ENCODE peak calls at places on chromosomes 7 and 10, in four cellular contexts. One of them, this sample, is unnamed.

GRCh38 chr7:12244129-12244528 is 33.0 kb downstream of the TMEM106B start:
- DNase-seq in mesendoderm: peak
- DNase-seq in H1: peak
- DNase-seq in IMR-90: peak
- DNase-seq in this sample: peak

GRCh38 chr10:62860946-62861345 is 44.8 kb upstream of the EGR2 start:
- DNase-seq in mesendoderm: no peak
- DNase-seq in H1: no peak
- DNase-seq in IMR-90: no peak
- DNase-seq in this sample: no peak

GRCh38 chr10:130244031-130244927 is 108.1 kb downstream of the GLRX3 start:
- DNase-seq in mesendoderm: no peak
- DNase-seq in H1: no peak
- DNase-seq in IMR-90: no peak
- DNase-seq in this sample: no peak

GRCh38 chr10:71512794-71513379 is 116.2 kb downstream of the CDH23 start:
- DNase-seq in mesendoderm: no peak
- DNase-seq in H1: no peak
- DNase-seq in IMR-90: no peak
- DNase-seq in this sample: no peak

GRCh38 chr10:75493464-75493863 is 62.0 kb downstream of the LRMDA start:
- DNase-seq in mesendoderm: no peak
- DNase-seq in H1: no peak
- DNase-seq in IMR-90: no peak
- DNase-seq in this sample: no peak

GRCh38 chr7:47737606-47738005 is 155.7 kb upstream of the TNS3 start:
- DNase-seq in mesendoderm: no peak
- DNase-seq in H1: no peak
- DNase-seq in IMR-90: no peak
- DNase-seq in this sample: no peak

GRCh38 chr10:27341001-27341400 is 100.4 kb upstream of the ACBD5 start:
- DNase-seq in mesendoderm: no peak
- DNase-seq in H1: no peak
- DNase-seq in IMR-90: no peak
- DNase-seq in this sample: no peak

GRCh38 chr7:84248843-84249242 is 54.3 kb upstream of the SEMA3A start:
- DNase-seq in mesendoderm: no peak
- DNase-seq in H1: no peak
- DNase-seq in IMR-90: no peak
- DNase-seq in this sample: no peak

GRCh38 chr7:2956526-2957368 is 86.9 kb downstream of the CARD11 start:
- DNase-seq in mesendoderm: peak
- DNase-seq in H1: no peak
- DNase-seq in IMR-90: peak
- DNase-seq in this sample: peak

GRCh38 chr10:79239930-79240713 is 107.1 kb upstream of the PPIF start:
- DNase-seq in mesendoderm: peak
- DNase-seq in H1: peak
- DNase-seq in IMR-90: no peak
- DNase-seq in this sample: peak

GRCh38 chr7:139990142-139990535 is 72.6 kb downstream of the PARP12 start:
- DNase-seq in mesendoderm: no peak
- DNase-seq in H1: no peak
- DNase-seq in IMR-90: no peak
- DNase-seq in this sample: no peak

GRCh38 chr7:129993275-129993674 is 40.5 kb upstream of the UBE2H start:
- DNase-seq in mesendoderm: no peak
- DNase-seq in H1: no peak
- DNase-seq in IMR-90: no peak
- DNase-seq in this sample: no peak

GRCh38 chr10:31020128-31020527 is 11.5 kb downstream of the ZNF438 start:
- DNase-seq in mesendoderm: no peak
- DNase-seq in H1: no peak
- DNase-seq in IMR-90: no peak
- DNase-seq in this sample: no peak

GRCh38 chr7:111682576-111683372 is 120.5 kb upstream of the IMMP2L start:
- DNase-seq in mesendoderm: no peak
- DNase-seq in H1: no peak
- DNase-seq in IMR-90: no peak
- DNase-seq in this sample: no peak

GRCh38 chr7:120805636-120806388 is 52.1 kb downstream of the TSPAN12 start:
- DNase-seq in mesendoderm: peak
- DNase-seq in H1: peak
- DNase-seq in IMR-90: peak
- DNase-seq in this sample: peak

GRCh38 chr10:32142646-32143045 is 86.4 kb upstream of the KIF5B start:
- DNase-seq in mesendoderm: no peak
- DNase-seq in H1: no peak
- DNase-seq in IMR-90: peak
- DNase-seq in this sample: peak

GRCh38 chr10:111739160-111739712 is 444.3 kb downstream of the GPAM start:
- DNase-seq in mesendoderm: peak
- DNase-seq in H1: no peak
- DNase-seq in IMR-90: no peak
- DNase-seq in this sample: no peak

GRCh38 chr10:29083096-29083495 is 205.8 kb upstream of the LYZL1 start:
- DNase-seq in mesendoderm: no peak
- DNase-seq in H1: no peak
- DNase-seq in IMR-90: no peak
- DNase-seq in this sample: no peak

GRCh38 chr7:107080533-107080932 is 36.0 kb downstream of the PRKAR2B start:
- DNase-seq in mesendoderm: no peak
- DNase-seq in H1: no peak
- DNase-seq in IMR-90: no peak
- DNase-seq in this sample: no peak

GRCh38 chr7:74454948-74455804 is 1.5 kb downstream of the GTF2IRD1 start:
- DNase-seq in mesendoderm: no peak
- DNase-seq in H1: no peak
- DNase-seq in IMR-90: no peak
- DNase-seq in this sample: no peak

GRCh38 chr7:40493609-40494041 is 358.8 kb downstream of the SUGCT start:
- DNase-seq in mesendoderm: no peak
- DNase-seq in H1: no peak
- DNase-seq in IMR-90: no peak
- DNase-seq in this sample: no peak

GRCh38 chr10:28214185-28214584 is 88.7 kb downstream of the MPP7 start:
- DNase-seq in mesendoderm: no peak
- DNase-seq in H1: no peak
- DNase-seq in IMR-90: no peak
- DNase-seq in this sample: no peak

GRCh38 chr7:38057829-38058228 is 120.2 kb upstream of the STARD3NL start:
- DNase-seq in mesendoderm: no peak
- DNase-seq in H1: no peak
- DNase-seq in IMR-90: no peak
- DNase-seq in this sample: no peak

GRCh38 chr7:99459087-99459486 is 6.9 kb downstream of the ATP5MF start:
- DNase-seq in mesendoderm: peak
- DNase-seq in H1: no peak
- DNase-seq in IMR-90: no peak
- DNase-seq in this sample: peak

GRCh38 chr10:22370320-22370719 is 25.0 kb downstream of the SPAG6 start:
- DNase-seq in mesendoderm: no peak
- DNase-seq in H1: no peak
- DNase-seq in IMR-90: no peak
- DNase-seq in this sample: no peak

GRCh38 chr10:114045738-114046458 is 2.2 kb downstream of the ADRB1 start:
- DNase-seq in mesendoderm: no peak
- DNase-seq in H1: no peak
- DNase-seq in IMR-90: no peak
- DNase-seq in this sample: no peak

GRCh38 chr7:88150018-88150417 is 69.8 kb downstream of the SRI start:
- DNase-seq in mesendoderm: no peak
- DNase-seq in H1: no peak
- DNase-seq in IMR-90: no peak
- DNase-seq in this sample: no peak

GRCh38 chr7:93178213-93178612 is 30.0 kb upstream of the SAMD9L start:
- DNase-seq in mesendoderm: no peak
- DNase-seq in H1: no peak
- DNase-seq in IMR-90: peak
- DNase-seq in this sample: peak

GRCh38 chr10:133487085-133487484 is 33.3 kb downstream of the SCART1 start:
- DNase-seq in mesendoderm: no peak
- DNase-seq in H1: no peak
- DNase-seq in IMR-90: no peak
- DNase-seq in this sample: no peak

GRCh38 chr10:121823993-121824463 is 103.8 kb downstream of the ATE1 start:
- DNase-seq in mesendoderm: peak
- DNase-seq in H1: no peak
- DNase-seq in IMR-90: peak
- DNase-seq in this sample: peak

GRCh38 chr7:11847336-11847735 is 15.3 kb upstream of the THSD7A start:
- DNase-seq in mesendoderm: no peak
- DNase-seq in H1: no peak
- DNase-seq in IMR-90: no peak
- DNase-seq in this sample: no peak

DNA sequence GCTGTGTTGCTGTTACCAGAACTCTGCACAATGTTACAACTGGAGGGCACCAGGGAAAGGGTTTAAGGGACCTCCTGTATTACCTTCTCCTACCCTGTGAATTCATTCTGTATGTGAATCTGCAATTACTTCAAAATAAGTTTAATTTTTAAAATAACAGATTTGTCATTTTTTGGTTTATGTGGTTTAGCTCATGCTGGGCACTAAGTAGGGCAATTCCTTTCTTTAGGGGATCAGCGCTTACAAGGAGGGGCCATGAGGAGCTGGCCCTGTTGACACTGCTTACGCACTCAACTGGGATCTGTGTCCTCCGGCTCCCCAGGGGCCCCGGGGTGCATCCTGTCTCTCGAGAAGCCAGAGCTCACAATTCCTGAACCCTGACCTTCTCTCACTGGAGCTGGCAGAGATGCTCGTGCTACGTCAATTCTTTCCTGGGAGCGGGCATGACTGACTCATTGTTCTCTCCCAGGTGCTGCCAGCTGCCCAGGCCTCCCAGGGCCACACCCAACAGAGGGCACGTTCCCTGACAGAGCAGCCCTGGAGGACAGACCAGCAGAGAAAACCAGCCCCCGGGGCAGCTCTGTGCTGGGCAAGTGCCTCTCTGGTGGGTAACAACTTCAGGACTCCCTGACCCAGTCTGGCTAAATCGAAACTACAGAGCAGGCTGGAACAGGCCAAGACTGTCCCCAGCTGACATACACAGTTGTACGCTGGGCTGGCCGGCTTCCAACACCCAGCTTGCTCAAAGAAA is 36.8 kb downstream of the CTBP2 start:
- DNase-seq in mesendoderm: no peak
- DNase-seq in H1: no peak
- DNase-seq in IMR-90: peak
- DNase-seq in this sample: peak
- H3K4me3 ChIP-seq in mesendoderm: no peak
- H3K4me3 ChIP-seq in H1: no peak
- H3K4me3 ChIP-seq in IMR-90: no peak
- H3K4me3 ChIP-seq in this sample: peak

GRCh38 chr10:43206391-43207235 is 60.3 kb downstream of the RASGEF1A start:
- DNase-seq in mesendoderm: no peak
- DNase-seq in H1: no peak
- DNase-seq in IMR-90: no peak
- DNase-seq in this sample: no peak

GRCh38 chr10:43204943-43205671 is 61.8 kb downstream of the RASGEF1A start:
- DNase-seq in mesendoderm: peak
- DNase-seq in H1: peak
- DNase-seq in IMR-90: peak
- DNase-seq in this sample: peak

GRCh38 chr10:43204394-43204942 is 62.4 kb downstream of the RASGEF1A start:
- DNase-seq in mesendoderm: no peak
- DNase-seq in H1: no peak
- DNase-seq in IMR-90: no peak
- DNase-seq in this sample: no peak

GRCh38 chr10:43203491-43204393 is 63.1 kb downstream of the RASGEF1A start:
- DNase-seq in mesendoderm: peak
- DNase-seq in H1: peak
- DNase-seq in IMR-90: no peak
- DNase-seq in this sample: peak

DNA sequence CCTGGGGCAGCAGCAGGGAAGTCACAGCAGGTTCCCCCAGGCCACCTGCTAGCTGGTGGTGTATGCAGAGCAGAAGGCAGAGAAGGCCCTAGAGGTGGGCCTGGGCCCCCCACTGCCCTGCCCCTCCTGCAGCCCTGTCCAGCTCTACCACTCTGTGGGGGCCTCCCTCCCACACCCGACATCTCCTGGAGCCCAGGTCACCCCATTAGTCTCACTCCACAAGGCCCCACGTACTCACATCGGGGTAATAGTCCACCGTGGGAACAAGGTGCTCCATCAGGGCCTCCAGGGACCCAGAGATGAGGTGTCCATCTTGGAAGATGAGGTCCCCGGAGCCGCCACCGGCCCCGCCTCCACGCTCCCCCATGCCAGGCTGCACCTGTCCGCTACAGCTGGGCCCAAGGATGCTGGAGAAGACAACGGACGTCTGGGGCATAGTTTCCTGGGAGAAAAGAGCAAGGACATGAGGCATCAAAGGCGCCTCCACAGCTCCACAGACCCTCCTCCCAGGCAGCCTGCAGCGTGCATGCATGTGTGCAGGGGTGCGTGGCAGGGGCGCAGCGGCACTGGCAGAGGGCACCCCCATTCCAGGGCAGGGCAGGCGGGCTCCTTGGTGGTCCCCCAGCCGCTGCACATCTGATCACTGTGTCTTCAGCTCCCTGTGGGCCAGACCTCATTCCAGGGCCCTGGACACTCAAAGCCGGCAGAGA is 61.0 kb downstream of the RASGEF1A start:
- DNase-seq in mesendoderm: no peak
- DNase-seq in H1: peak
- DNase-seq in IMR-90: no peak
- DNase-seq in this sample: no peak
- H2BK15ac ChIP-seq in mesendoderm: no peak
- H2BK15ac ChIP-seq in H1: no peak
- H2BK15ac ChIP-seq in IMR-90: no peak
- H2BK15ac ChIP-seq in this sample: no peak

GRCh38 chr7:152050547-152050971 is 25.1 kb downstream of the GALNT11 start:
- DNase-seq in mesendoderm: peak
- DNase-seq in H1: no peak
- DNase-seq in IMR-90: peak
- DNase-seq in this sample: no peak
- H3K4me2 ChIP-seq in mesendoderm: no peak
- H3K4me2 ChIP-seq in H1: peak
- H3K4me2 ChIP-seq in IMR-90: peak
- H3K4me2 ChIP-seq in this sample: no peak

GRCh38 chr7:43058271-43059066 is 54.0 kb upstream of the HECW1 start:
- DNase-seq in mesendoderm: no peak
- DNase-seq in H1: no peak
- DNase-seq in IMR-90: no peak
- DNase-seq in this sample: no peak
- H3K4me3 ChIP-seq in mesendoderm: no peak
- H3K4me3 ChIP-seq in H1: no peak
- H3K4me3 ChIP-seq in IMR-90: no peak
- H3K4me3 ChIP-seq in this sample: no peak

GRCh38 chr10:521844-522243 is 167.6 kb downstream of the DIP2C start:
- DNase-seq in mesendoderm: no peak
- DNase-seq in H1: no peak
- DNase-seq in IMR-90: no peak
- DNase-seq in this sample: no peak
- H2BK15ac ChIP-seq in mesendoderm: no peak
- H2BK15ac ChIP-seq in H1: no peak
- H2BK15ac ChIP-seq in IMR-90: no peak
- H2BK15ac ChIP-seq in this sample: no peak

GRCh38 chr7:6482307-6482706 is 34.6 kb upstream of the DAGLB start:
- DNase-seq in mesendoderm: no peak
- DNase-seq in H1: no peak
- DNase-seq in IMR-90: no peak
- DNase-seq in this sample: no peak
- H3K4me2 ChIP-seq in mesendoderm: peak
- H3K4me2 ChIP-seq in H1: peak
- H3K4me2 ChIP-seq in IMR-90: peak
- H3K4me2 ChIP-seq in this sample: no peak

This sample was measured in mesenchymal stem cell.